ENCODE peak calls at places on chromosomes 13 and 19, in nine cellular contexts. A is NCI-H82; D is hypothalamus; L is PC-9; K is mammary epithelial cell; H is sigmoid colon; W is fibroblast of mammary gland; C is activated naive CD8-positive, alpha-beta T cell treated with anti-CD3 and anti-CD28 coated beads for 36 hours; N is T-helper 22 cell. M is an unnamed sample.

GRCh38 chr13:95509521-95510315 is 42.8 kb upstream of the CLDN10 start:
- DNase-seq in L (peak), N (no peak), A (no peak), D (no peak), W (peak), K (peak), H (no peak), C (no peak), M (no peak)

GRCh38 chr19:39192846-39193245 is 3.9 kb upstream of the NCCRP1 start:
- DNase-seq in H (no peak), A (no peak), K (no peak), C (no peak), L (no peak), N (no peak), D (no peak), W (no peak), M (no peak)

GRCh38 chr19:15508035-15508710 is at the start of gene CYP4F22:
- DNase-seq in H (no peak), W (no peak), N (no peak), L (no peak), C (peak), A (no peak), K (no peak), D (no peak), M (no peak)

GRCh38 chr13:44048326-44048725 is 168.6 kb downstream of the LACC1 start:
- DNase-seq in C (no peak), W (no peak), K (no peak), L (no peak), A (no peak), N (no peak), H (no peak), D (no peak), M (no peak)

GRCh38 chr13:108176685-108177274 is 38.6 kb downstream of the LIG4 start:
- DNase-seq in C (peak), N (peak), D (no peak), H (no peak), L (no peak), W (peak), K (peak), A (peak), M (peak)

GRCh38 chr19:41705393-41706174 is 2.8 kb upstream of the CEACAM5 start:
- DNase-seq in L (no peak), C (peak), N (no peak), D (no peak), W (peak), K (peak), H (no peak), A (no peak), M (no peak)

GRCh38 chr13:41492432-41493267 is 35.3 kb downstream of the RGCC start:
- DNase-seq in N (no peak), L (no peak), A (no peak), H (no peak), C (no peak), K (no peak), D (no peak), W (no peak), M (no peak)

GRCh38 chr19:18007939-18008673 is at the start of gene ARRDC2:
- DNase-seq in D (peak), N (peak), L (peak), C (peak), K (peak), W (peak), A (peak), H (peak), M (peak)

GRCh38 chr19:2475702-2476450 is at the start of gene GADD45B:
- DNase-seq in L (peak), C (peak), K (peak), A (peak), N (peak), D (peak), W (peak), H (peak), M (peak)

GRCh38 chr19:1852294-1852646 is 4.0 kb upstream of the REXO1 start:
- DNase-seq in D (no peak), W (no peak), K (no peak), C (no peak), H (peak), A (peak), N (no peak), L (no peak), M (no peak)

GRCh38 chr19:28492616-28493015 is 720.3 kb downstream of the UQCRFS1 start:
- DNase-seq in N (no peak), L (no peak), D (no peak), H (peak), W (no peak), A (no peak), K (no peak), C (no peak), M (no peak)

GRCh38 chr19:27762933-27763332 is 1450.0 kb downstream of the UQCRFS1 start:
- DNase-seq in W (no peak), N (no peak), K (no peak), L (no peak), D (no peak), H (peak), C (no peak), A (no peak), M (no peak)

GRCh38 chr19:48500830-48501445 is 10.7 kb downstream of the LMTK3 start:
- DNase-seq in W (no peak), N (no peak), A (no peak), C (no peak), D (no peak), K (no peak), H (no peak), L (no peak), M (no peak)

GRCh38 chr13:72652681-72653080 is 74.7 kb downstream of the MZT1 start:
- DNase-seq in W (no peak), C (no peak), L (no peak), K (peak), A (no peak), N (no peak), D (no peak), H (no peak), M (no peak)

GRCh38 chr19:18020212-18021067 is 12.5 kb downstream of the ARRDC2 start:
- DNase-seq in W (peak), L (no peak), A (no peak), D (peak), H (peak), N (no peak), K (no peak), C (no peak), M (peak)

GRCh38 chr19:51263808-51264207 is 12.9 kb downstream of the SIGLECL1 start:
- DNase-seq in K (no peak), C (no peak), W (no peak), N (no peak), A (no peak), D (no peak), L (no peak), H (no peak), M (no peak)

GRCh38 chr13:35157143-35157755 is 215.2 kb downstream of the NBEA start:
- DNase-seq in N (no peak), H (no peak), C (peak), D (no peak), L (no peak), A (peak), W (peak), K (peak), M (no peak)

GRCh38 chr19:29211562-29212416 is 1.2 kb downstream of the UQCRFS1 start:
- DNase-seq in K (peak), C (peak), W (peak), A (peak), L (no peak), H (no peak), N (no peak), D (no peak), M (no peak)

GRCh38 chr19:34788074-34788473 is 15.1 kb upstream of the ZNF599 start:
- DNase-seq in W (no peak), A (no peak), N (no peak), K (no peak), C (no peak), D (no peak), H (no peak), L (no peak), M (no peak)

GRCh38 chr13:102999498-102999897 is 66.7 kb downstream of the SLC10A2 start:
- DNase-seq in K (no peak), H (no peak), L (no peak), D (no peak), N (no peak), C (no peak), A (no peak), W (no peak), M (no peak)